ENCODE peak calls at places on chromosomes 13 and 19, in four cellular contexts. One of them, this sample, is unnamed.

GRCh38 chr19:42850981-42851717 is 28.4 kb downstream of the PSG1 start:
- DNase-seq in PC-3: peak
- DNase-seq in ovary: no peak
- DNase-seq in heart left ventricle: peak
- DNase-seq in this sample: peak

GRCh38 chr13:110938662-110939421 is 24.0 kb upstream of the ANKRD10 start:
- DNase-seq in PC-3: no peak
- DNase-seq in ovary: no peak
- DNase-seq in heart left ventricle: no peak
- DNase-seq in this sample: no peak

GRCh38 chr13:48828962-48829405 is 146.7 kb upstream of the FNDC3A start:
- DNase-seq in PC-3: peak
- DNase-seq in ovary: no peak
- DNase-seq in heart left ventricle: no peak
- DNase-seq in this sample: no peak

GRCh38 chr19:55259540-55260210 is 858 bp upstream of the PPP6R1 start:
- DNase-seq in PC-3: no peak
- DNase-seq in ovary: peak
- DNase-seq in heart left ventricle: no peak
- DNase-seq in this sample: no peak

GRCh38 chr13:73261739-73262216 is 203.0 kb downstream of the KLF5 start:
- DNase-seq in PC-3: peak
- DNase-seq in ovary: no peak
- DNase-seq in heart left ventricle: no peak
- DNase-seq in this sample: no peak

GRCh38 chr19:12749938-12750521 is 1.6 kb upstream of the BEST2 start:
- DNase-seq in PC-3: peak
- DNase-seq in ovary: no peak
- DNase-seq in heart left ventricle: no peak
- DNase-seq in this sample: peak

GRCh38 chr13:72194531-72194930 is 327.5 kb upstream of the DACH1 start:
- DNase-seq in PC-3: peak
- DNase-seq in ovary: no peak
- DNase-seq in heart left ventricle: no peak
- DNase-seq in this sample: peak

GRCh38 chr13:106602178-106602577 is 34.2 kb upstream of the ARGLU1 start:
- DNase-seq in PC-3: no peak
- DNase-seq in ovary: no peak
- DNase-seq in heart left ventricle: no peak
- DNase-seq in this sample: no peak

GRCh38 chr19:13381827-13382632 is 124.2 kb downstream of the CACNA1A start:
- DNase-seq in PC-3: no peak
- DNase-seq in ovary: no peak
- DNase-seq in heart left ventricle: no peak
- DNase-seq in this sample: peak

GRCh38 chr19:23261496-23262020 is 11.4 kb upstream of the ZNF724 start:
- DNase-seq in PC-3: no peak
- DNase-seq in ovary: no peak
- DNase-seq in heart left ventricle: no peak
- DNase-seq in this sample: no peak

GRCh38 chr13:25951831-25952230 is 100.0 kb downstream of the SHISA2 start:
- DNase-seq in PC-3: no peak
- DNase-seq in ovary: no peak
- DNase-seq in heart left ventricle: no peak
- DNase-seq in this sample: no peak

GRCh38 chr13:73466561-73466960 is 407.8 kb downstream of the KLF5 start:
- DNase-seq in PC-3: peak
- DNase-seq in ovary: no peak
- DNase-seq in heart left ventricle: no peak
- DNase-seq in this sample: no peak

GRCh38 chr19:33819496-33819874 is 22.8 kb downstream of the KCTD15 start:
- DNase-seq in PC-3: no peak
- DNase-seq in ovary: no peak
- DNase-seq in heart left ventricle: no peak
- DNase-seq in this sample: no peak

GRCh38 chr13:111472559-111473460 is 152.4 kb downstream of the TEX29 start:
- DNase-seq in PC-3: no peak
- DNase-seq in ovary: no peak
- DNase-seq in heart left ventricle: no peak
- DNase-seq in this sample: no peak

GRCh38 chr13:23572836-23573235 is 2.6 kb downstream of the TNFRSF19 start:
- DNase-seq in PC-3: no peak
- DNase-seq in ovary: no peak
- DNase-seq in heart left ventricle: no peak
- DNase-seq in this sample: no peak

GRCh38 chr19:3617463-3617862 is 9.1 kb downstream of the CACTIN start:
- DNase-seq in PC-3: no peak
- DNase-seq in ovary: peak
- DNase-seq in heart left ventricle: no peak
- DNase-seq in this sample: no peak

GRCh38 chr13:66492479-66492878 is 737.7 kb downstream of the PCDH9 start:
- DNase-seq in PC-3: peak
- DNase-seq in ovary: no peak
- DNase-seq in heart left ventricle: no peak
- DNase-seq in this sample: no peak

GRCh38 chr13:20182231-20182846 is 10.4 kb downstream of the GJB2 start:
- DNase-seq in PC-3: peak
- DNase-seq in ovary: no peak
- DNase-seq in heart left ventricle: no peak
- DNase-seq in this sample: peak

GRCh38 chr13:98984983-98985382 is 7.1 kb upstream of the DOCK9 start:
- DNase-seq in PC-3: no peak
- DNase-seq in ovary: no peak
- DNase-seq in heart left ventricle: no peak
- DNase-seq in this sample: no peak

GRCh38 chr13:30796132-30796832 is 60.9 kb downstream of the ALOX5AP start:
- DNase-seq in PC-3: peak
- DNase-seq in ovary: no peak
- DNase-seq in heart left ventricle: no peak
- DNase-seq in this sample: peak

GRCh38 chr13:34044660-34045080 is 226.7 kb downstream of the RFC3 start:
- DNase-seq in PC-3: peak
- DNase-seq in ovary: no peak
- DNase-seq in heart left ventricle: no peak
- DNase-seq in this sample: peak

GRCh38 chr19:30710721-30711120 is 338.5 kb downstream of the ZNF536 start:
- DNase-seq in PC-3: no peak
- DNase-seq in ovary: no peak
- DNase-seq in heart left ventricle: no peak
- DNase-seq in this sample: no peak

GRCh38 chr19:56341948-56342347 is 27.3 kb upstream of the ZSCAN5A start:
- DNase-seq in PC-3: peak
- DNase-seq in ovary: no peak
- DNase-seq in heart left ventricle: no peak
- DNase-seq in this sample: no peak

GRCh38 chr13:99698816-99699099 is 197.5 kb downstream of the TM9SF2 start:
- DNase-seq in PC-3: no peak
- DNase-seq in ovary: no peak
- DNase-seq in heart left ventricle: no peak
- DNase-seq in this sample: no peak

GRCh38 chr13:99422556-99423220 is 78.6 kb upstream of the TM9SF2 start:
- DNase-seq in PC-3: no peak
- DNase-seq in ovary: no peak
- DNase-seq in heart left ventricle: no peak
- DNase-seq in this sample: no peak

GRCh38 chr13:105773887-105774538 is 761.4 kb downstream of the EFNB2 start:
- DNase-seq in PC-3: peak
- DNase-seq in ovary: no peak
- DNase-seq in heart left ventricle: no peak
- DNase-seq in this sample: peak

GRCh38 chr13:44758595-44759221 is 182.6 kb upstream of the TSC22D1 start:
- DNase-seq in PC-3: peak
- DNase-seq in ovary: no peak
- DNase-seq in heart left ventricle: no peak
- DNase-seq in this sample: peak

GRCh38 chr13:112177459-112177858 is 110.5 kb downstream of the SOX1 start:
- DNase-seq in PC-3: no peak
- DNase-seq in ovary: no peak
- DNase-seq in heart left ventricle: no peak
- DNase-seq in this sample: no peak

GRCh38 chr13:44576396-44577235 is 486 bp upstream of the TSC22D1 start:
- DNase-seq in PC-3: no peak
- DNase-seq in ovary: peak
- DNase-seq in heart left ventricle: peak
- DNase-seq in this sample: no peak

GRCh38 chr13:20271441-20271840 is 39.3 kb upstream of the GJB6 start:
- DNase-seq in PC-3: no peak
- DNase-seq in ovary: no peak
- DNase-seq in heart left ventricle: no peak
- DNase-seq in this sample: no peak

GRCh38 chr19:38388310-38389100 is at the start of gene SPRED3:
- DNase-seq in PC-3: peak
- DNase-seq in ovary: peak
- DNase-seq in heart left ventricle: no peak
- DNase-seq in this sample: peak

GRCh38 chr19:51136333-51136732 is 5.8 kb upstream of the SIGLEC7 start:
- DNase-seq in PC-3: no peak
- DNase-seq in ovary: no peak
- DNase-seq in heart left ventricle: no peak
- DNase-seq in this sample: no peak

GRCh38 chr19:10115392-10116084 is 4.0 kb downstream of the P2RY11 start:
- DNase-seq in PC-3: peak
- DNase-seq in ovary: no peak
- DNase-seq in heart left ventricle: no peak
- DNase-seq in this sample: no peak

GRCh38 chr13:101919541-101920306 is 467.2 kb downstream of the ITGBL1 start:
- DNase-seq in PC-3: no peak
- DNase-seq in ovary: no peak
- DNase-seq in heart left ventricle: peak
- DNase-seq in this sample: peak

GRCh38 chr13:47478985-47479384 is 522.1 kb downstream of the SUCLA2 start:
- DNase-seq in PC-3: peak
- DNase-seq in ovary: no peak
- DNase-seq in heart left ventricle: peak
- DNase-seq in this sample: no peak

GRCh38 chr13:109933476-109933875 is 147.1 kb upstream of the IRS2 start:
- DNase-seq in PC-3: no peak
- DNase-seq in ovary: no peak
- DNase-seq in heart left ventricle: no peak
- DNase-seq in this sample: no peak

GRCh38 chr13:109465151-109465550 is 321.2 kb downstream of the IRS2 start:
- DNase-seq in PC-3: no peak
- DNase-seq in ovary: no peak
- DNase-seq in heart left ventricle: no peak
- DNase-seq in this sample: peak

DNA sequence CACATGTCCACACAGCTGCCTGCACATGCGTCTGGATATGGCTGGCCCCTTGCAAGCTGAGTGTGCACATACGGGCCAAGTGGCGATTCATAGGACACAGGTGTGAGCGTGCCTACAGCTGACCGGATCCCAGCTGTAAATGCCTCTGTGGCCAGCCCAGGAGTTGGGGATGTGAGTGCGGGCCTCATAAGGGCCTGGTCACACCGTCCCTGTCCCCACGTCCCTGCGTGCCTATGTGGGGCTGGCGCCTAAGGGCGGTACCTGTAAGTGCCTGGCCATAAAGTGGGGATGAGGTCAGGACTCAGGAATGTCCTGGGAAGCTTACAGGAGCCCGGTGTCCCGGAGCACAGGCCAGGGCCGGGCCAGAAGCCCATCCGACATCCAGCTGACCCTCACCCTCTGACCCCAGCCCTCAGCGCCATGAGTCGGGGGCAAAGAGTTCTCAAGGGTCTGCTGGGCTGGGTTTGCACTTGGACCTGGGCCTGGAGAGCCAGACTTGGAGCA is 1.3 kb upstream of the ARHGAP45 start:
- DNase-seq in PC-3: peak
- DNase-seq in ovary: no peak
- DNase-seq in heart left ventricle: no peak
- DNase-seq in this sample: no peak
- H3K4me3 ChIP-seq in PC-3: peak
- H3K4me3 ChIP-seq in ovary: no peak
- H3K4me3 ChIP-seq in heart left ventricle: no peak
- H3K4me3 ChIP-seq in this sample: no peak

DNA sequence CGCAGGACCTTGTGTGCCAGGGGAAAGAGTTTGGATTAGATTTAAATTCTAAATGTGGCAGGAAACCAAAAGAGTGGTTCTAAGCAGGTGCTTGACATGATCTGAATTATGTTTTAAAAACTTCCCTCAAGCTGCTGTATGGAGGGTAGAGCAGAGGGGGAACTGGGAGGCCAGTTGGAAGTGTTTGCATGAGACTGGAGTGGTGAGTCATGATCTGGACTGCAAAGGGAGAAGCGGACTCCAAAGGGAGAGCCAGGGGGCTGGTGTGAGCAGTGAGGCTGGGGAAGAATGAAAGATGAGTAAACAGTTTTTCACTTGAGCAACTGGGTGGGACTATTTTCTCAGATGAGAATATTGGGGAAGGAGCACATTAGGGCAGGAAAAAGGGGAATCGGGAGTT is 206.1 kb downstream of the DNAJC15 start:
- DNase-seq in PC-3: peak
- DNase-seq in ovary: no peak
- DNase-seq in heart left ventricle: no peak
- DNase-seq in this sample: peak
- TF ChIP-seq CTCF in PC-3: no peak
- TF ChIP-seq CTCF in ovary: no peak
- TF ChIP-seq CTCF in heart left ventricle: no peak
- TF ChIP-seq CTCF in this sample: peak

GRCh38 chr19:49489601-49490167 is 2.3 kb downstream of the RPL13A start:
- DNase-seq in PC-3: no peak
- DNase-seq in ovary: no peak
- DNase-seq in heart left ventricle: no peak
- DNase-seq in this sample: no peak
- H3K4me3 ChIP-seq in PC-3: peak
- H3K4me3 ChIP-seq in ovary: no peak
- H3K4me3 ChIP-seq in heart left ventricle: peak
- H3K4me3 ChIP-seq in this sample: peak

GRCh38 chr19:45591004-45591637 is 6.5 kb upstream of the OPA3 start:
- DNase-seq in PC-3: no peak
- DNase-seq in ovary: no peak
- DNase-seq in heart left ventricle: no peak
- DNase-seq in this sample: no peak
- TF ChIP-seq CTCF in PC-3: peak
- TF ChIP-seq CTCF in ovary: no peak
- TF ChIP-seq CTCF in heart left ventricle: peak
- TF ChIP-seq CTCF in this sample: no peak

This sample was measured in cardiac fibroblast.